ENCODE peak calls at places on chromosomes 5 and 9, in seven cellular contexts. One of them, this sample, is unnamed.

GRCh38 chr5:168879929-168880328 is 300.8 kb upstream of the PANK3 start:
- DNase-seq in kidney: no peak
- DNase-seq in tibial artery: no peak
- DNase-seq in SK-N-SH: no peak
- DNase-seq in pancreas: no peak
- DNase-seq in MM.1S: no peak
- DNase-seq in PC-9: no peak
- DNase-seq in this sample: no peak

GRCh38 chr9:112367465-112367864 is 12.4 kb upstream of the HSDL2 start:
- DNase-seq in kidney: no peak
- DNase-seq in tibial artery: no peak
- DNase-seq in SK-N-SH: no peak
- DNase-seq in pancreas: no peak
- DNase-seq in MM.1S: no peak
- DNase-seq in PC-9: no peak
- DNase-seq in this sample: no peak

GRCh38 chr9:36592801-36593583 is 20.3 kb downstream of the MELK start:
- DNase-seq in kidney: no peak
- DNase-seq in tibial artery: no peak
- DNase-seq in SK-N-SH: no peak
- DNase-seq in pancreas: no peak
- DNase-seq in MM.1S: no peak
- DNase-seq in PC-9: no peak
- DNase-seq in this sample: no peak

GRCh38 chr5:168346417-168346816 is 55.0 kb downstream of the WWC1 start:
- DNase-seq in kidney: no peak
- DNase-seq in tibial artery: no peak
- DNase-seq in SK-N-SH: no peak
- DNase-seq in pancreas: no peak
- DNase-seq in MM.1S: no peak
- DNase-seq in PC-9: peak; percentile 68
- DNase-seq in this sample: no peak

GRCh38 chr9:121386442-121387175 is 16.6 kb upstream of the STOM start:
- DNase-seq in kidney: no peak
- DNase-seq in tibial artery: no peak
- DNase-seq in SK-N-SH: no peak
- DNase-seq in pancreas: no peak
- DNase-seq in MM.1S: no peak
- DNase-seq in PC-9: peak; percentile 17
- DNase-seq in this sample: no peak

GRCh38 chr5:6899215-6899614 is 186.0 kb downstream of the TENT4A start:
- DNase-seq in kidney: peak; percentile 85
- DNase-seq in tibial artery: no peak
- DNase-seq in SK-N-SH: no peak
- DNase-seq in pancreas: peak; percentile 62
- DNase-seq in MM.1S: no peak
- DNase-seq in PC-9: no peak
- DNase-seq in this sample: no peak

GRCh38 chr9:4965174-4965821 is 19.8 kb upstream of the JAK2 start:
- DNase-seq in kidney: no peak
- DNase-seq in tibial artery: no peak
- DNase-seq in SK-N-SH: no peak
- DNase-seq in pancreas: no peak
- DNase-seq in MM.1S: no peak
- DNase-seq in PC-9: no peak
- DNase-seq in this sample: no peak

GRCh38 chr9:5622019-5622418 is 6.9 kb upstream of the RIC1 start:
- DNase-seq in kidney: no peak
- DNase-seq in tibial artery: no peak
- DNase-seq in SK-N-SH: no peak
- DNase-seq in pancreas: no peak
- DNase-seq in MM.1S: no peak
- DNase-seq in PC-9: no peak
- DNase-seq in this sample: no peak

GRCh38 chr9:38178282-38178681 is 109.3 kb upstream of the SHB start:
- DNase-seq in kidney: no peak
- DNase-seq in tibial artery: no peak
- DNase-seq in SK-N-SH: no peak
- DNase-seq in pancreas: no peak
- DNase-seq in MM.1S: no peak
- DNase-seq in PC-9: no peak
- DNase-seq in this sample: no peak

GRCh38 chr5:137622850-137623249 is 113.0 kb downstream of the KLHL3 start:
- DNase-seq in kidney: no peak
- DNase-seq in tibial artery: peak; percentile 86
- DNase-seq in SK-N-SH: no peak
- DNase-seq in pancreas: peak; percentile 91
- DNase-seq in MM.1S: no peak
- DNase-seq in PC-9: peak; percentile 64
- DNase-seq in this sample: no peak

GRCh38 chr5:9423611-9424010 is 122.3 kb downstream of the SEMA5A start:
- DNase-seq in kidney: no peak
- DNase-seq in tibial artery: no peak
- DNase-seq in SK-N-SH: no peak
- DNase-seq in pancreas: no peak
- DNase-seq in MM.1S: no peak
- DNase-seq in PC-9: no peak
- DNase-seq in this sample: no peak

GRCh38 chr9:37963936-37964739 is 60.2 kb upstream of the SLC25A51 start:
- DNase-seq in kidney: peak; percentile 95
- DNase-seq in tibial artery: peak; percentile 58
- DNase-seq in SK-N-SH: no peak
- DNase-seq in pancreas: peak; percentile 74
- DNase-seq in MM.1S: no peak
- DNase-seq in PC-9: peak; percentile 60
- DNase-seq in this sample: peak; percentile 30

GRCh38 chr9:109437286-109437685 is 60.8 kb downstream of the PTPN3 start:
- DNase-seq in kidney: no peak
- DNase-seq in tibial artery: no peak
- DNase-seq in SK-N-SH: no peak
- DNase-seq in pancreas: no peak
- DNase-seq in MM.1S: no peak
- DNase-seq in PC-9: no peak
- DNase-seq in this sample: no peak

GRCh38 chr9:1939466-1939865 is 75.7 kb upstream of the SMARCA2 start:
- DNase-seq in kidney: no peak
- DNase-seq in tibial artery: no peak
- DNase-seq in SK-N-SH: no peak
- DNase-seq in pancreas: no peak
- DNase-seq in MM.1S: no peak
- DNase-seq in PC-9: no peak
- DNase-seq in this sample: no peak

GRCh38 chr9:89593776-89594427 is 10.9 kb upstream of the GADD45G start:
- DNase-seq in kidney: no peak
- DNase-seq in tibial artery: no peak
- DNase-seq in SK-N-SH: no peak
- DNase-seq in pancreas: no peak
- DNase-seq in MM.1S: peak; percentile 62
- DNase-seq in PC-9: peak; percentile 51
- DNase-seq in this sample: no peak

GRCh38 chr5:154179846-154180710 is 10.5 kb upstream of the GALNT10 start:
- DNase-seq in kidney: no peak
- DNase-seq in tibial artery: no peak
- DNase-seq in SK-N-SH: peak; percentile 64
- DNase-seq in pancreas: no peak
- DNase-seq in MM.1S: peak; percentile 75
- DNase-seq in PC-9: no peak
- DNase-seq in this sample: no peak

GRCh38 chr9:105858284-105858683 is 163.9 kb downstream of the TMEM38B start:
- DNase-seq in kidney: no peak
- DNase-seq in tibial artery: no peak
- DNase-seq in SK-N-SH: no peak
- DNase-seq in pancreas: no peak
- DNase-seq in MM.1S: no peak
- DNase-seq in PC-9: no peak
- DNase-seq in this sample: no peak

GRCh38 chr5:147530801-147531389 is 21.0 kb upstream of the DPYSL3 start:
- DNase-seq in kidney: no peak
- DNase-seq in tibial artery: no peak
- DNase-seq in SK-N-SH: no peak
- DNase-seq in pancreas: no peak
- DNase-seq in MM.1S: no peak
- DNase-seq in PC-9: no peak
- DNase-seq in this sample: no peak

GRCh38 chr5:171387970-171388815 is 544 bp downstream of the NPM1 start:
- DNase-seq in kidney: peak; percentile 94
- DNase-seq in tibial artery: peak; percentile 69
- DNase-seq in SK-N-SH: peak; percentile 80
- DNase-seq in pancreas: peak; percentile 72
- DNase-seq in MM.1S: peak; percentile 82
- DNase-seq in PC-9: peak; percentile 69
- DNase-seq in this sample: peak; percentile 71

GRCh38 chr5:171386006-171386671 is 1.5 kb upstream of the NPM1 start:
- DNase-seq in kidney: peak; percentile 71
- DNase-seq in tibial artery: no peak
- DNase-seq in SK-N-SH: no peak
- DNase-seq in pancreas: no peak
- DNase-seq in MM.1S: no peak
- DNase-seq in PC-9: no peak
- DNase-seq in this sample: peak; percentile 21

GRCh38 chr5:171386861-171387254 is 791 bp upstream of the NPM1 start:
- DNase-seq in kidney: no peak
- DNase-seq in tibial artery: no peak
- DNase-seq in SK-N-SH: peak; percentile 31
- DNase-seq in pancreas: no peak
- DNase-seq in MM.1S: no peak
- DNase-seq in PC-9: no peak
- DNase-seq in this sample: no peak

GRCh38 chr5:171388816-171389168 is 1.1 kb downstream of the NPM1 start:
- DNase-seq in kidney: no peak
- DNase-seq in tibial artery: no peak
- DNase-seq in SK-N-SH: no peak
- DNase-seq in pancreas: no peak
- DNase-seq in MM.1S: no peak
- DNase-seq in PC-9: no peak
- DNase-seq in this sample: no peak

DNA sequence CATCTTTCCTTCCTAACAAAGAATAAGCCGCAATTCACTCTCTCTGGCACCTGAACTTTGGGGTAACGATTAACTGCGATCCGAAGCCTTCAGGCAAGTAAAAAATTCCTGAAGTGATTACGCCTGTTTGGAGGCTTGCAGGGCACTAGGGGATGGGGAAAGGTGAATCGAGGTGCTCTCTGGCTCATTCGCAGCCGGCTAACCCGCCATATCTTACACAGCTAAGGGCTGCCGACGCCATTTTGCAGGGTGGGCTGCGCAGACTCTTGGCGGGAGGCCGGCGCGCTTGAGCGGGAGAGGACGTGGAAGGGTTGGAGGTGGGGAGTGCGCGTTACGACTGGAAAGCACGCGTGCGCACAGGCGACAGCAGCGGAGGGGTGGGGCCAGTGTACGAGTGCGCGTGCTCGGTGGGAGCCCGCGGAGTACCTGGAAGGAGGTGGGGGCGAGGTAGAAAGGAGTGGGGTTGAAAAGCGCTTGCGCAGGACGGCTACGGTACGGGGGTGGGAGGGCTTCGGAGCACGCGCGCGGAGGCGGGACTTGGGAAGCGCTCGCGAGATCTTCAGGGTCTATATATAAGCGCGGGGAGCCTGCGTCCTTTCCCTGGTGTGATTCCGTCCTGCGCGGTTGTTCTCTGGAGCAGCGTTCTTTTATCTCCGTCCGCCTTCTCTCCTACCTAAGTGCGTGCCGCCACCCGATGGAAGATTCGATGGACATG is at the start of gene NPM1:
- DNase-seq in kidney: peak; percentile 99
- DNase-seq in tibial artery: peak; percentile 91
- DNase-seq in SK-N-SH: peak; percentile 100
- DNase-seq in pancreas: peak; percentile 98
- DNase-seq in MM.1S: peak; percentile 99
- DNase-seq in PC-9: peak; percentile 99
- DNase-seq in this sample: peak; percentile 98
- H3K4me1 ChIP-seq in kidney: peaks cover 9% of the 10 kb centered on the region
- H3K4me1 ChIP-seq in tibial artery: no peaks in the 10 kb centered on the region
- H3K4me1 ChIP-seq in SK-N-SH: peaks cover 16% of the 10 kb centered on the region
- H3K4me1 ChIP-seq in pancreas: peaks cover 17% of the 10 kb centered on the region
- H3K4me1 ChIP-seq in MM.1S: peaks cover 15% of the 10 kb centered on the region
- H3K4me1 ChIP-seq in PC-9: peaks cover 32% of the 10 kb centered on the region
- H3K4me1 ChIP-seq in this sample: no peaks in the 10 kb centered on the region

GRCh38 chr5:86175224-86175623 is 442.5 kb upstream of the COX7C start:
- DNase-seq in kidney: no peak
- DNase-seq in tibial artery: no peak
- DNase-seq in SK-N-SH: no peak
- DNase-seq in pancreas: no peak
- DNase-seq in MM.1S: no peak
- DNase-seq in PC-9: no peak
- DNase-seq in this sample: no peak
- H3K27ac ChIP-seq in kidney: no peak overlapping the region
- H3K27ac ChIP-seq in tibial artery: no peak overlapping the region
- H3K27ac ChIP-seq in SK-N-SH: no peak overlapping the region
- H3K27ac ChIP-seq in pancreas: no peak overlapping the region
- H3K27ac ChIP-seq in MM.1S: no peak overlapping the region
- H3K27ac ChIP-seq in PC-9: no peak overlapping the region
- H3K27ac ChIP-seq in this sample: no peak overlapping the region

DNA sequence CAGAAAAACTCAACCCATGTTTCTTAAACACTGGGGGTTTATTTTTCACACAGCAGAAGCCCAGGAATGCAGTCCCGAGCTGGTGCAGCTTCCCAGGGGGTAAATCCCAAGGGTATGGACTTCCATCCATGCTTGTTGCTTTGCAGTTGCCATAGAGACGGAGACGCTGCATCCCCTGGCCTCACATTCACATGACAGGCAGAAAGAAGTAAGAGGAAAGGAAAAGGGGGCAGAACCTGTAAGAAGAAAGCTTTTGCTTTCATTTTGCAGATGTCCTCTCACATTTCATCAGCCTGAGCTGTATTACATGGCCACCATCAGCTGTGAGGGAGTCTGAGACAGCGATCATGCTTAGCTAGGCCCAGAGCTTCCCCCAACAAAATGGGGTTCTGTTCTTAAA is 321.0 kb downstream of the AGTPBP1 start:
- DNase-seq in kidney: no peak
- DNase-seq in tibial artery: no peak
- DNase-seq in SK-N-SH: no peak
- DNase-seq in pancreas: no peak
- DNase-seq in MM.1S: peak; percentile 51
- DNase-seq in PC-9: no peak
- DNase-seq in this sample: no peak
- H3K4me1 ChIP-seq in kidney: peaks cover 29% of the 10 kb centered on the region
- H3K4me1 ChIP-seq in tibial artery: no peaks in the 10 kb centered on the region
- H3K4me1 ChIP-seq in SK-N-SH: peaks cover 14% of the 10 kb centered on the region
- H3K4me1 ChIP-seq in pancreas: no peaks in the 10 kb centered on the region
- H3K4me1 ChIP-seq in MM.1S: peaks cover 6% of the 10 kb centered on the region
- H3K4me1 ChIP-seq in PC-9: no peaks in the 10 kb centered on the region
- H3K4me1 ChIP-seq in this sample: no peaks in the 10 kb centered on the region

DNA sequence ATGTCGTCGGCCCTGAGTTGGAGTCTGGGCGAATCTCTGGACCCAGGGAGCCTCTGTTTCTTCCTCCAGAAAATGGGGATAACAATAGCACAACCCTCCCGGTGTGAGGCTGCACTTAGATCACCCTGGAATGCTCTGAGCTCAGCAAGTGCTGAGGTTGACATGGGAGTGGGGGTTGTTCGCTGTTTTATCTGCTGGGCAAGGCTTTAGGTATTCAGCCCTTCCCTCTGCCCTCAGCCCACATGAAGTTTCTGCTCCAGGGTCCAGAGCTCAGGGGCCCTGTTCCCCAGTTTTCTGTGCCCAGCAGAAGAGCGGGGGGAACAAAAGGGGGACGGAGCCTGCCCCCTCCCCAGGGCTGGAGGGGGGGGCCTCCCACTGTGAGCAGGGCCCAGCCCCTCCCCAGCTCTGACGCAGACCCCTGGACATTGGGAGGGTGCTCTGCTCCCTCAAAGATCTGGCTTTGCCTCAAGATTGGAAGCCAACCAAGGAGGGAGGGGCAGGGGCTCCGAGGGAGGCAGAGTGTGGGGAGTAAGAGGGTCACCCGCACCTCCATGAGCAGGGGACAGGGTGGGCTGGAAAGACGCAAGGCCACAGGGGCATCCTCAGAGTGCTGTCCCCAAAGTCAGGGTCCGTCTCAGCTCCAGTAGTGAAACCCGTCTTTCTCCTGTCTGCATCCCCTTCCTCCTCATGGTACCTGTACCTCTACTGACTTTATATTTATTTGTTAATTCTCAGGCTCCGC is 215.6 kb downstream of the C9orf50 start:
- DNase-seq in kidney: peak; percentile 69
- DNase-seq in tibial artery: no peak
- DNase-seq in SK-N-SH: no peak
- DNase-seq in pancreas: no peak
- DNase-seq in MM.1S: no peak
- DNase-seq in PC-9: no peak
- DNase-seq in this sample: no peak
- H3K27ac ChIP-seq in kidney: no peak overlapping the region
- H3K27ac ChIP-seq in tibial artery: no peak overlapping the region
- H3K27ac ChIP-seq in SK-N-SH: no peak overlapping the region
- H3K27ac ChIP-seq in pancreas: no peak overlapping the region
- H3K27ac ChIP-seq in MM.1S: no peak overlapping the region
- H3K27ac ChIP-seq in PC-9: no peak overlapping the region
- H3K27ac ChIP-seq in this sample: peak overlapping the region; percentile 92